ENCODE peak calls at places on chromosomes 6 and 20, in six cellular contexts. X, B, S, M, N and Q are unnamed samples.

GRCh38 chr6:161947371-161947770 is 673.5 kb upstream of the AGPAT4 start:
- DNase-seq in X (no peak), B (no peak), S (no peak), M (no peak), N (no peak), Q (no peak)

GRCh38 chr6:122772724-122773123 is 6.8 kb upstream of the FABP7 start:
- DNase-seq in X (no peak), B (no peak), S (no peak), M (no peak), N (no peak), Q (no peak)

GRCh38 chr6:14804001-14804401 is 441.9 kb upstream of the JARID2 start:
- DNase-seq in X (peak), B (no peak), S (no peak), M (no peak), N (no peak), Q (no peak)

GRCh38 chr6:154721460-154721859 is 11.8 kb upstream of the SCAF8 start:
- DNase-seq in X (no peak), B (no peak), S (no peak), M (no peak), N (no peak), Q (peak)

GRCh38 chr20:41331731-41332130 is 8.9 kb upstream of the LPIN3 start:
- DNase-seq in X (peak), B (no peak), S (no peak), M (no peak), N (no peak), Q (no peak)

GRCh38 chr20:45817652-45818194 is 5.3 kb downstream of the UBE2C start:
- DNase-seq in X (no peak), B (no peak), S (no peak), M (no peak), N (no peak), Q (peak)

GRCh38 chr20:48052492-48052870 is 267.2 kb upstream of the SULF2 start:
- DNase-seq in X (no peak), B (no peak), S (no peak), M (peak), N (no peak), Q (peak)

GRCh38 chr20:63332488-63333240 is 28.5 kb downstream of the CHRNA4 start:
- DNase-seq in X (no peak), B (no peak), S (peak), M (no peak), N (no peak), Q (no peak)

GRCh38 chr20:34579936-34580587 is 21.5 kb downstream of the MAP1LC3A start:
- DNase-seq in X (peak), B (no peak), S (no peak), M (no peak), N (no peak), Q (peak)

GRCh38 chr20:44576297-44576696 is 6.1 kb upstream of the PKIG start:
- DNase-seq in X (no peak), B (peak), S (no peak), M (no peak), N (no peak), Q (no peak)

GRCh38 chr20:39605908-39606307 is 643.8 kb downstream of the DHX35 start:
- DNase-seq in X (no peak), B (no peak), S (no peak), M (no peak), N (no peak), Q (no peak)

GRCh38 chr6:157096105-157096504 is 227.2 kb downstream of the TMEM242 start:
- DNase-seq in X (no peak), B (no peak), S (no peak), M (no peak), N (no peak), Q (no peak)

GRCh38 chr6:34152042-34152524 is 6.2 kb upstream of the GRM4 start:
- DNase-seq in X (peak), B (no peak), S (no peak), M (no peak), N (no peak), Q (no peak)

GRCh38 chr6:115821798-115822197 is 238.9 kb downstream of the FRK start:
- DNase-seq in X (no peak), B (no peak), S (no peak), M (no peak), N (no peak), Q (no peak)

GRCh38 chr6:132937466-132937906 is 123.1 kb downstream of the RPS12 start:
- DNase-seq in X (no peak), B (peak), S (no peak), M (no peak), N (peak), Q (peak)

GRCh38 chr20:50392138-50392866 is 117.9 kb upstream of the PTPN1 start:
- DNase-seq in X (no peak), B (no peak), S (no peak), M (no peak), N (no peak), Q (no peak)

GRCh38 chr20:50532231-50532630 is 22.0 kb downstream of the PTPN1 start:
- DNase-seq in X (no peak), B (no peak), S (no peak), M (no peak), N (no peak), Q (no peak)

GRCh38 chr6:138988469-138988834 is 399 bp upstream of the REPS1 start:
- DNase-seq in X (no peak), B (peak), S (no peak), M (no peak), N (no peak), Q (no peak)

GRCh38 chr20:51129201-51129671 is 106.3 kb upstream of the KCNG1 start:
- DNase-seq in X (peak), B (no peak), S (no peak), M (no peak), N (no peak), Q (no peak)

GRCh38 chr6:150229775-150230561 is 87.1 kb downstream of the PPP1R14C start:
- DNase-seq in X (no peak), B (no peak), S (no peak), M (no peak), N (no peak), Q (peak)

GRCh38 chr6:53894086-53894485 is 99.3 kb downstream of the LRRC1 start:
- DNase-seq in X (no peak), B (no peak), S (no peak), M (peak), N (no peak), Q (peak)

GRCh38 chr6:15810618-15811017 is 147.8 kb upstream of the DTNBP1 start:
- DNase-seq in X (no peak), B (no peak), S (no peak), M (no peak), N (no peak), Q (no peak)

GRCh38 chr6:8483650-8484049 is 48.3 kb upstream of the SLC35B3 start:
- DNase-seq in X (no peak), B (no peak), S (no peak), M (no peak), N (no peak), Q (no peak)

GRCh38 chr6:155755452-155755851 is 299.8 kb upstream of the NOX3 start:
- DNase-seq in X (no peak), B (no peak), S (no peak), M (no peak), N (no peak), Q (peak)

GRCh38 chr20:32442630-32443029 is 84.5 kb downstream of the ASXL1 start:
- DNase-seq in X (no peak), B (no peak), S (no peak), M (no peak), N (no peak), Q (no peak)

GRCh38 chr6:84514089-84514971 is 250.1 kb downstream of the TBX18 start:
- DNase-seq in X (no peak), B (no peak), S (no peak), M (no peak), N (no peak), Q (no peak)

GRCh38 chr20:44601801-44602204 is 19.4 kb downstream of the PKIG start:
- DNase-seq in X (peak), B (no peak), S (no peak), M (no peak), N (peak), Q (peak)

GRCh38 chr20:31587545-31588389 is 17.3 kb upstream of the ID1 start:
- DNase-seq in X (no peak), B (no peak), S (no peak), M (no peak), N (peak), Q (peak)

GRCh38 chr6:56347526-56347925 is 100.1 kb upstream of the COL21A1 start:
- DNase-seq in X (no peak), B (no peak), S (no peak), M (no peak), N (no peak), Q (no peak)